ENCODE peak calls at places on chromosomes 13 and 19, in eight cellular contexts. A, X, W, U, F, L, B and Q are unnamed samples.

GRCh38 chr19:3982701-3983541 is 2.3 kb downstream of the EEF2 start:
- ATAC-seq in A (no peak), X (no peak), W (no peak), U (peak), F (no peak), L (no peak), B (peak), Q (peak)

GRCh38 chr19:18659281-18660050 is 22.6 kb downstream of the KLHL26 start:
- ATAC-seq in A (peak), X (peak), W (peak), U (no peak), F (no peak), L (peak), B (no peak), Q (no peak)

GRCh38 chr13:35475960-35476943 is at the start of gene MAB21L1:
- ATAC-seq in A (peak), X (no peak), W (no peak), U (peak), F (no peak), L (no peak), B (peak), Q (peak)

GRCh38 chr13:61414686-61415664 is 674 bp downstream of the PCDH20 start:
- ATAC-seq in A (no peak), X (peak), W (peak), U (no peak), F (no peak), L (peak), B (peak), Q (peak)

GRCh38 chr19:11463391-11463790 is 17.5 kb downstream of the ELAVL3 start:
- ATAC-seq in A (no peak), X (no peak), W (no peak), U (no peak), F (peak), L (no peak), B (no peak), Q (no peak)

GRCh38 chr19:52415711-52416110 is 13.2 kb upstream of the ZNF534 start:
- ATAC-seq in A (no peak), X (no peak), W (no peak), U (no peak), F (no peak), L (no peak), B (no peak), Q (no peak)

GRCh38 chr13:97855570-97855970 is 97.9 kb upstream of the IPO5 start:
- ATAC-seq in A (no peak), X (peak), W (peak), U (peak), F (no peak), L (peak), B (peak), Q (peak)

GRCh38 chr19:46373573-46374359 is 26.9 kb downstream of the PPP5C start:
- ATAC-seq in A (no peak), X (peak), W (peak), U (peak), F (no peak), L (peak), B (peak), Q (peak)

GRCh38 chr19:32397736-32398135 is 7.8 kb upstream of the DPY19L3 start:
- ATAC-seq in A (no peak), X (no peak), W (no peak), U (peak), F (no peak), L (no peak), B (peak), Q (peak)

GRCh38 chr19:19662344-19662743 is 1.1 kb downstream of the ATP13A1 start:
- ATAC-seq in A (no peak), X (no peak), W (no peak), U (no peak), F (no peak), L (no peak), B (no peak), Q (no peak)

GRCh38 chr19:55210120-55210493 is 806 bp upstream of the PTPRH start:
- ATAC-seq in A (no peak), X (no peak), W (peak), U (peak), F (no peak), L (no peak), B (peak), Q (peak)

GRCh38 chr19:56132316-56132822 is 8.7 kb upstream of the ZNF444 start:
- ATAC-seq in A (no peak), X (peak), W (no peak), U (peak), F (no peak), L (peak), B (no peak), Q (peak)

GRCh38 chr19:54172764-54173699 is at the start of gene TMC4:
- ATAC-seq in A (peak), X (no peak), W (peak), U (peak), F (no peak), L (no peak), B (peak), Q (peak)

GRCh38 chr19:47323872-47324271 is 8.1 kb upstream of the C5AR2 start:
- ATAC-seq in A (no peak), X (no peak), W (peak), U (no peak), F (no peak), L (peak), B (no peak), Q (no peak)

GRCh38 chr19:47691782-47692181 is 21.4 kb upstream of the EHD2 start:
- ATAC-seq in A (no peak), X (no peak), W (no peak), U (no peak), F (no peak), L (no peak), B (no peak), Q (no peak)

GRCh38 chr13:85709072-85709471 is 90.1 kb downstream of the SLITRK6 start:
- ATAC-seq in A (no peak), X (no peak), W (no peak), U (peak), F (no peak), L (no peak), B (no peak), Q (no peak)

GRCh38 chr13:113991191-113991669 is 17.4 kb upstream of the C13orf46 start:
- ATAC-seq in A (no peak), X (no peak), W (no peak), U (no peak), F (no peak), L (no peak), B (no peak), Q (no peak)